ENCODE peak calls at places on chromosome 22, in four cellular contexts. U, K, V and X are unnamed samples.

GRCh38 chr22:35956850-35957249 is 71.8 kb downstream of the RBFOX2 start:
- DNase-seq in U (no peak), K (no peak), V (no peak), X (no peak)

GRCh38 chr22:22856364-22856763 is 31.3 kb upstream of the IGLL5 start:
- DNase-seq in U (no peak), K (no peak), V (no peak), X (no peak)

GRCh38 chr22:27761652-27762051 is 39.9 kb downstream of the MN1 start:
- DNase-seq in U (no peak), K (no peak), V (peak; percentile 76), X (no peak)

GRCh38 chr22:50347157-50347556 is 4.0 kb downstream of the PPP6R2 start:
- DNase-seq in U (no peak), K (no peak), V (no peak), X (no peak)

GRCh38 chr22:42697542-42698013 is 23.1 kb downstream of the A4GALT start:
- DNase-seq in U (peak; percentile 88), K (no peak), V (no peak), X (peak; percentile 49)

GRCh38 chr22:19319281-19319680 is 27.8 kb upstream of the CLTCL1 start:
- DNase-seq in U (no peak), K (no peak), V (no peak), X (no peak)

GRCh38 chr22:38452373-38453064 is 2.5 kb downstream of the KCNJ4 start:
- DNase-seq in U (no peak), K (no peak), V (no peak), X (no peak)

GRCh38 chr22:19121631-19122142 is 525 bp downstream of the DGCR2 start:
- DNase-seq in U (no peak), K (peak; percentile 24), V (peak; percentile 77), X (peak; percentile 72)

GRCh38 chr22:39253427-39254070 is 8.8 kb upstream of the PDGFB start:
- DNase-seq in U (peak; percentile 85), K (no peak), V (no peak), X (peak; percentile 72)

GRCh38 chr22:22710719-22711531 is 66.5 kb downstream of the GGTLC2 start:
- DNase-seq in U (peak; percentile 6), K (peak; percentile 45), V (peak; percentile 75), X (peak; percentile 42)

GRCh38 chr22:49393526-49393925 is 434.1 kb downstream of the BRD1 start:
- DNase-seq in U (no peak), K (no peak), V (no peak), X (no peak)

GRCh38 chr22:30968015-30968923 is at the start of gene MORC2:
- DNase-seq in U (no peak), K (peak; percentile 20), V (no peak), X (no peak)

GRCh38 chr22:31247726-31248125 is 35.6 kb downstream of the LIMK2 start:
- DNase-seq in U (no peak), K (no peak), V (peak; percentile 75), X (no peak)

GRCh38 chr22:20885557-20886323 is 26.9 kb downstream of the SNAP29 start:
- DNase-seq in U (peak; percentile 89), K (peak; percentile 54), V (peak; percentile 84), X (peak; percentile 92)

GRCh38 chr22:24335529-24335928 is 64.9 kb downstream of the SPECC1L start:
- DNase-seq in U (no peak), K (no peak), V (no peak), X (no peak)
- H3K36me3 ChIP-seq in U (peaks cover 67% of the 10 kb centered on the region), K (peaks cover 20% of the 10 kb centered on the region), V (peaks cover 63% of the 10 kb centered on the region), X (peaks cover 56% of the 10 kb centered on the region)

GRCh38 chr22:33851240-33851639 is 69.0 kb downstream of the LARGE1 start:
- DNase-seq in U (peak; percentile 68), K (no peak), V (no peak), X (peak; percentile 30)
- H3K9ac ChIP-seq in U (no peak overlapping the region), K (no peak overlapping the region), V (no peak overlapping the region), X (no peak overlapping the region)

GRCh38 chr22:41585898-41586297 is 3.7 kb downstream of the PMM1 start:
- DNase-seq in U (no peak), K (no peak), V (no peak), X (no peak)

GRCh38 chr22:41584881-41585280 is 4.8 kb downstream of the PMM1 start:
- DNase-seq in U (no peak), K (no peak), V (no peak), X (no peak)

GRCh38 chr22:41589260-41589600 is 410 bp downstream of the PMM1 start:
- DNase-seq in U (peak; percentile 54), K (peak; percentile 14), V (peak; percentile 55), X (peak; percentile 56)

GRCh38 chr22:41589601-41590365 is at the start of gene PMM1:
- DNase-seq in U (peak; percentile 99), K (peak; percentile 99), V (peak; percentile 93), X (peak; percentile 100)

DNA sequence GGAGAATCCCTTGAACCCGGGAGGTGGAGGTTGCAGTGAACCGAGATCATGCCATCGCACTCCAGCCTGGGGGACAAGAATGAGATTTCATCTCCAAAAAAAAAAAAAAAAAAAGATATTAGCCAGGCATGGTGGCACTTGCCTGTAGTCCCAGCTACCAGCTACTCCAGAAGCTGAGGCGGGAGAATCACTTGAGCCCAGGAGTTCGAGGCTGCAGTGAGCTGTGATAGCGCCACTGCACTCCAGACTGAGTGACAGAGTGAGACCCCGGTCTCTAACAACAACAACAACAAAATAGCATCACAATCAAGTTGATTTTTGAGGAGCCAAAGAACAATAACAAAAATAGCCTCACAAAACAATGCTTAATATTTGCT is 2.3 kb downstream of the PMM1 start:
- DNase-seq in U (no peak), K (no peak), V (no peak), X (no peak)
- H3K4me3 ChIP-seq in U (peak overlapping the region; percentile 99), K (no peak overlapping the region), V (no peak overlapping the region), X (peak overlapping the region; percentile 21)

GRCh38 chr22:45196308-45196707 is 32.6 kb downstream of the NUP50 start:
- DNase-seq in U (no peak), K (no peak), V (no peak), X (no peak)
- H3K36me3 ChIP-seq in U (peaks cover 61% of the 10 kb centered on the region), K (peaks cover 11% of the 10 kb centered on the region), V (peaks cover 49% of the 10 kb centered on the region), X (peaks cover 56% of the 10 kb centered on the region)

DNA sequence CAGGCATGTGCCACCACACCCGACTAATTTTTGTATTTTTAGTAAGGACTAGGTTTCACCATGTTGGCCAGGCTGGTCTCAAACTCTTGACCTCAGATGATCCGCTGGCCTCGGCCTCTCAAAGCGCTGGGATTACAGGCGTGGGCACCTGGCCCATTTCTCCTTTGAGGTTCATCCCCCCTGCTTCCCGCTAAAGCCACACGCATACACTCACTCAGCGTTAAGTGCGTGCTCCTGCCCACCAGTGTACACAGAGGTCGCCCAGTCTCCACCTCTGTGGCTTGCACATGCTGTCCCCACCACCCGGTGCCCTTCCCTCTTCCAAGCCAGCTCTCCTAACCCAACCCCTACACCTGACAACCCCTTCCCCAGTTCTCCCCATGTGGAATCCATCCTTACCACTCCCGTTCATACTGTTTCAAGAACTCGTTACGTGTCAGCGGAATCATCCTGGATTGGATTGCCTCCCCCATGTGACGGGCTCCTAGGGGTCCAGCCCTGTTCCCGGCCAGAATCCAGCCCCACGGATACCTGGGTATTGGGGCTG is 15.7 kb upstream of the CYTH4 start:
- DNase-seq in U (no peak), K (no peak), V (no peak), X (no peak)
- H3K9ac ChIP-seq in U (peak overlapping the region; percentile 87), K (no peak overlapping the region), V (no peak overlapping the region), X (peak overlapping the region; percentile 69)

DNA sequence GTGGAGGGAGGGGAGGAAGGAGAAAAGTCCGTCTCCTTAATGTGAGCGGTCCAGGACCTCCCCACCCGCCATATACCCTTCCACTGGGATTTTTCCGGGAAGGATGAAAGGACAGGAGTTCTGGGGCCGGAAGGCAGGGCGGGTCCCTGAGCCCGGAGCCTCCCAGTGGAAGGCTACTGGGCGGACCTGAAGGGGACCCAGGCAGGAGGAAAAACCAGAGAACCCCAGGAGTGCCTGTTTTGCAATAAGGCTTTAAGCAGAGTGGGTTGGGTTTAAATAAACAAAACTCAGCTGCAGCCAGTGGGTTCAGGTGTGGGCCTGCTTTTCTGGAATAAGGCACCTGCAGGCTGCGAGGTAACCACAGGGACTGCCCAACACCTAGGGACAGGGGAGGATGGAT is 1.7 kb upstream of the CELSR1 start:
- DNase-seq in U (no peak), K (no peak), V (no peak), X (no peak)
- H3K4me3 ChIP-seq in U (peak overlapping the region; percentile 72), K (no peak overlapping the region), V (no peak overlapping the region), X (peak overlapping the region; percentile 69)

GRCh38 chr22:29299136-29299900 is 7.1 kb upstream of the GAS2L1 start:
- DNase-seq in U (no peak), K (no peak), V (no peak), X (no peak)

GRCh38 chr22:29302402-29302680 is 4.1 kb upstream of the GAS2L1 start:
- DNase-seq in U (no peak), K (no peak), V (no peak), X (no peak)

GRCh38 chr22:29300467-29300806 is 6.0 kb upstream of the GAS2L1 start:
- DNase-seq in U (peak; percentile 6), K (no peak), V (no peak), X (no peak)

GRCh38 chr22:29301716-29302401 is 4.6 kb upstream of the GAS2L1 start:
- DNase-seq in U (no peak), K (no peak), V (peak; percentile 17), X (no peak)

DNA sequence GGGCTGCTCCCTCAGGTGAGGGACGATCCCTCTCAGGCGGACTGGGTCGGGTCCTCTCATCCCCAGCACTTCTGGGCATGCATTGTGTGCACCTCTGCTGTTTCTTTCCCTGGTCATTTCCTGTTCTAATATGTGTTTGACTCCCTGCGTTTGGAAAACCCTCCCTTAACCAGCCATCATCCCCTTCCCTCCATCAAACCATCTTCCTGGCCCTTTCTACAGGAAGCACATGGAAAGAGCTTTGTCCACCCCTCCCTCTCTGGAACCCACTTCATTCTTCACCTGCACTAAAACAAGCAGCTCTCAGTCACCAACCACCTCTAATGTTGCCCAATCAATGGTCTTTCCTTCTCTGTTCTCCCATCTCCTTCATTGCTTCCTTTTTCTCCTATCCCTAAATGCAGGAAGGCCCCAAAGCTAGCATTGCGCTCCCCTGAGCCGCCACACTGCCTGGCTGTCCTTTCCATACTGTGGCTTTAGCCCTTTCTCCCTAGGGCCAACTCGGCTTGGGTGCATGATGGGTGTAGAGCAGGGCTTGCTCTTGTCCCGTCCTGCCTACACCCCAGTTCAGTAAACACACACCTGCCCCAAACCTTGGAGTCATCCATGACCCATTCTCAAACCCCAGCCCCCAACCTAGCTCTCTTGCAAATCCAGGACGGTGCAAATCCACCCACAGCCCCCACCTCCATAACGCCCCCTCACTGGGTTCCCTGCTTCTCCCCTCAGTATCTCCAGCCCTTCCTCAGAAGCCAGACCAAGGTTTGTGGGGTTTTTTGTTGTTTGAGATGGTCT is 5.4 kb upstream of the GAS2L1 start:
- DNase-seq in U (no peak), K (no peak), V (peak; percentile 16), X (no peak)
- H3K36me3 ChIP-seq in U (peaks cover 51% of the 10 kb centered on the region), K (peaks cover 41% of the 10 kb centered on the region), V (peaks cover 49% of the 10 kb centered on the region), X (peaks cover 51% of the 10 kb centered on the region)

DNA sequence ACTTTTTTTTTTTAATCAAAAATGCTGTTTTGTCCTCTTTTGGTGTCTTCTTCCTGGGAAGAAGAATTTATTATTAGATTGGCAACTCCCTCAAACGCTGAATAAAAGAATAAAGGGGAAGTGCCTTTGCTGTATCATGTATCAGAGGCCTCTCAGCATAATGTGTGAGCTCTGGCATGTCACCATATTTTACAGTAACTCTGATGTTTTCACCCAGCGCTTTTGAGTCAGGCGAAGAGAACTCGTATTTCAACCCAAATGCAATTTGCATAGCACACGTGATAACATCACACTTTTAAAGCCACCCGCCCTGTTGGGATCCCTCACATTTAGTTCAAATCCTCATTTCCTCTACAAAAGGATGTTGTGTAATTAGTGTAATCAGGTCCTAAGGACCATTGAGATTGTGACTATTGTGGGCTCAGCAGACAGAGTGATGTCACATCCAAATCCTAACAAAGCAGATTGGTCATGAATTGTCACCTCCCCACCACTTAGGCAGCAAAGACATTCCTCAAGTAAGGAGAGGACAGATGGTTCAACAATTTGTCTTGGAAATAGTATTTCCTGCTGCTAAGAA is 496.1 kb upstream of the LARGE1 start:
- DNase-seq in U (no peak), K (no peak), V (no peak), X (no peak)
- H3K9ac ChIP-seq in U (no peak overlapping the region), K (no peak overlapping the region), V (no peak overlapping the region), X (no peak overlapping the region)